ENCODE peak calls at places on chromosome 11, in ten cellular contexts. S is bronchial epithelial cell, W is RWPE2, V is dorsolateral prefrontal cortex, E is A549, R is BJ, P is spleen, O is mammary epithelial cell, L is cardiac muscle cell, A is Peyer's patch. G is an unnamed sample.

GRCh38 chr11:102451693-102452460 is 688 bp downstream of the TMEM123 start:
- DNase-seq in S (peak), W (peak), V (peak), E (peak), R (no peak), P (peak), O (peak), L (peak), A (peak), G (peak)

GRCh38 chr11:71342951-71343827 is 90.8 kb upstream of the SHANK2 start:
- DNase-seq in S (peak), W (no peak), V (peak), E (peak), R (no peak), P (peak), O (peak), L (peak), A (peak), G (no peak)

GRCh38 chr11:34680918-34681554 is 60.1 kb downstream of the EHF start:
- DNase-seq in S (peak), W (no peak), V (no peak), E (peak), R (peak), P (no peak), O (peak), L (no peak), A (no peak), G (peak)

GRCh38 chr11:66004186-66004585 is 1.9 kb downstream of the BANF1 start:
- DNase-seq in S (no peak), W (no peak), V (no peak), E (no peak), R (no peak), P (no peak), O (no peak), L (no peak), A (no peak), G (no peak)

GRCh38 chr11:31940396-31941037 is 129.4 kb upstream of the PAX6 start:
- DNase-seq in S (no peak), W (no peak), V (no peak), E (no peak), R (no peak), P (no peak), O (no peak), L (no peak), A (no peak), G (no peak)

GRCh38 chr11:78493413-78493975 is 75.9 kb upstream of the GAB2 start:
- DNase-seq in S (no peak), W (no peak), V (no peak), E (no peak), R (no peak), P (no peak), O (no peak), L (no peak), A (no peak), G (no peak)

GRCh38 chr11:108916290-108916689 is 251.4 kb downstream of the DDX10 start:
- DNase-seq in S (peak), W (no peak), V (no peak), E (no peak), R (no peak), P (no peak), O (no peak), L (no peak), A (no peak), G (no peak)

GRCh38 chr11:114610550-114610949 is 15.0 kb upstream of the NXPE4 start:
- DNase-seq in S (no peak), W (no peak), V (no peak), E (no peak), R (no peak), P (no peak), O (no peak), L (no peak), A (no peak), G (no peak)

GRCh38 chr11:10263929-10264328 is 30.1 kb downstream of the SBF2 start:
- DNase-seq in S (peak), W (no peak), V (no peak), E (no peak), R (peak), P (no peak), O (peak), L (no peak), A (no peak), G (no peak)

GRCh38 chr11:123159146-123159857 is 35.7 kb downstream of the CLMP start:
- DNase-seq in S (peak), W (no peak), V (no peak), E (peak), R (no peak), P (no peak), O (peak), L (no peak), A (no peak), G (no peak)

GRCh38 chr11:108218912-108219783 is 3.3 kb downstream of the NPAT start:
- DNase-seq in S (no peak), W (no peak), V (no peak), E (no peak), R (no peak), P (no peak), O (no peak), L (no peak), A (no peak), G (no peak)

GRCh38 chr11:40029406-40029805 is 1430.0 kb downstream of the LRRC4C start:
- DNase-seq in S (no peak), W (no peak), V (no peak), E (no peak), R (no peak), P (no peak), O (no peak), L (no peak), A (no peak), G (no peak)

GRCh38 chr11:31531293-31531692 is 21.7 kb downstream of the ELP4 start:
- DNase-seq in S (no peak), W (no peak), V (no peak), E (no peak), R (no peak), P (no peak), O (no peak), L (no peak), A (no peak), G (no peak)

GRCh38 chr11:65932558-65932919 is 12.7 kb upstream of the TSGA10IP start:
- DNase-seq in S (no peak), W (no peak), V (no peak), E (peak), R (no peak), P (no peak), O (no peak), L (peak), A (no peak), G (no peak)

GRCh38 chr11:64898541-64898940 is 18.5 kb downstream of the ATG2A start:
- DNase-seq in S (no peak), W (no peak), V (no peak), E (no peak), R (no peak), P (no peak), O (no peak), L (no peak), A (no peak), G (no peak)

GRCh38 chr11:126537492-126537891 is 182.0 kb downstream of the ST3GAL4 start:
- DNase-seq in S (no peak), W (no peak), V (no peak), E (no peak), R (no peak), P (no peak), O (no peak), L (no peak), A (no peak), G (no peak)

GRCh38 chr11:110425751-110426545 is 3.8 kb upstream of the FDX1 start:
- DNase-seq in S (peak), W (no peak), V (no peak), E (no peak), R (peak), P (no peak), O (no peak), L (no peak), A (no peak), G (no peak)

GRCh38 chr11:9016916-9017642 is 13.3 kb upstream of the NRIP3 start:
- DNase-seq in S (no peak), W (no peak), V (no peak), E (no peak), R (no peak), P (no peak), O (no peak), L (no peak), A (no peak), G (no peak)

GRCh38 chr11:2387266-2387982 is 10.3 kb downstream of the CD81 start:
- DNase-seq in S (no peak), W (no peak), V (peak), E (no peak), R (no peak), P (no peak), O (no peak), L (no peak), A (no peak), G (no peak)

GRCh38 chr11:78080818-78081495 is 1.3 kb upstream of the NDUFC2 start:
- DNase-seq in S (no peak), W (no peak), V (no peak), E (no peak), R (peak), P (no peak), O (peak), L (no peak), A (no peak), G (no peak)

GRCh38 chr11:19350093-19350665 is 109.4 kb upstream of the E2F8 start:
- DNase-seq in S (no peak), W (no peak), V (no peak), E (no peak), R (no peak), P (no peak), O (no peak), L (no peak), A (no peak), G (no peak)

GRCh38 chr11:100515087-100515486 is 172.0 kb upstream of the ARHGAP42 start:
- DNase-seq in S (peak), W (no peak), V (no peak), E (peak), R (peak), P (no peak), O (peak), L (peak), A (no peak), G (peak)

GRCh38 chr11:95465887-95466286 is 234.9 kb upstream of the SESN3 start:
- DNase-seq in S (no peak), W (no peak), V (no peak), E (no peak), R (no peak), P (no peak), O (no peak), L (no peak), A (no peak), G (no peak)

GRCh38 chr11:68012843-68013610 is 2.9 kb downstream of the ALDH3B1 start:
- DNase-seq in S (peak), W (peak), V (no peak), E (peak), R (peak), P (no peak), O (peak), L (no peak), A (no peak), G (peak)

DNA sequence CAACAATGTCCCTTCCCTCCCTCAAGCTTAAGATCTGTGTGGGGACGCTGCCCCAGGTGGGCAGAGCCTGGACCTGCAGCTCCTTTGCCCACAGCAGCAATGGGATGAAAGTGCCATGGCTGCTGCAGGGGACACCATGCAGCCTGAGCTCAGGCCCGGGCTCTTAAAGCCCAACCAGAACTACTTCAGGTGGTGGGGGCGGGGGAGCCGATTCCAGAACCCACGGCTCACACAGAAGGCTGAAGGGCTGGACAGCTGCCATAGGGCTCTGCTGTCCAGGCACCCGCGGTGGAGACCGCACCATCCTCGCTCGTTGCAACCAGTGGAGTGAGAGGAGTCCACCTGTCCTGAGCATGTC is 12.5 kb downstream of the CHID1 start:
- DNase-seq in S (no peak), W (no peak), V (no peak), E (peak), R (no peak), P (no peak), O (no peak), L (peak), A (no peak), G (no peak)
- TF ChIP-seq CTCF in S (peak), W (peak), V (peak), E (no peak), R (peak), P (no peak), O (peak), L (peak), A (no peak), G (peak)

GRCh38 chr11:70078095-70078795 is at the start of gene ANO1:
- DNase-seq in S (no peak), W (peak), V (no peak), E (no peak), R (no peak), P (peak), O (no peak), L (peak), A (no peak), G (no peak)
- H3K4me3 ChIP-seq in S (peak), W (peak), V (peak), E (peak), R (no peak), P (no peak), O (peak), L (peak), A (no peak), G (no peak)

GRCh38 chr11:81963018-81963417 is 770.6 kb downstream of the FAM181B start:
- DNase-seq in S (peak), W (no peak), V (no peak), E (peak), R (no peak), P (no peak), O (no peak), L (no peak), A (no peak), G (no peak)
- TF ChIP-seq CTCF in S (peak), W (peak), V (no peak), E (no peak), R (no peak), P (peak), O (peak), L (peak), A (no peak), G (peak)

GRCh38 chr11:115659061-115659963 is 155.1 kb upstream of the CADM1 start:
- DNase-seq in S (peak), W (no peak), V (no peak), E (no peak), R (no peak), P (no peak), O (peak), L (peak), A (no peak), G (no peak)
- H3K4me3 ChIP-seq in S (peak), W (no peak), V (peak), E (no peak), R (peak), P (peak), O (peak), L (peak), A (no peak), G (peak)

GRCh38 chr11:11555228-11555627 is 66.6 kb downstream of the GALNT18 start:
- DNase-seq in S (no peak), W (no peak), V (peak), E (no peak), R (no peak), P (no peak), O (no peak), L (peak), A (no peak), G (peak)

GRCh38 chr11:11558826-11559225 is 63.0 kb downstream of the GALNT18 start:
- DNase-seq in S (peak), W (no peak), V (no peak), E (no peak), R (no peak), P (no peak), O (no peak), L (no peak), A (no peak), G (peak)

GRCh38 chr11:11563193-11563592 is 58.6 kb downstream of the GALNT18 start:
- DNase-seq in S (no peak), W (no peak), V (no peak), E (no peak), R (no peak), P (no peak), O (no peak), L (peak), A (no peak), G (no peak)

GRCh38 chr11:11553595-11553994 is 68.2 kb downstream of the GALNT18 start:
- DNase-seq in S (no peak), W (no peak), V (no peak), E (no peak), R (no peak), P (no peak), O (no peak), L (no peak), A (no peak), G (no peak)

DNA sequence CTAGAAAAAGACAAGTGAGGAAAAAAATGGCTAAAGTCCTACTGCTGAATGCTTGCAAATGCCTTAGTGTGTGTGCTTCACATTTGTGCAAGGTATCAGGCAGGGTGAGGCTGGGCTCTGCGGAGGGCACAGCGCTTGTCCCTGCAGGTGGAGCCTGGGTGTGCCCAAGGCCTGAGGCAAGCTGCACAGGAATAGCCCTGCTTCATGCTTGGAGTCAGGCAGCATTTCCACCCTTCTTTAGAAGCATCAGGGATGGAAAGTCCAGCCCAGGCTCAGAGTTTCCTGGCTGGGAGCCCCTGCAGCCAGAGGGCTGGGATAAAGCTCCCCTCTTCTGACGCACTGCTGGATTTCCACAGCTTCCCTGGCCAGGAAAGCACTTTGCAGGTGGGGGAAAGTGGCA is 63.5 kb downstream of the GALNT18 start:
- DNase-seq in S (peak), W (no peak), V (no peak), E (no peak), R (no peak), P (no peak), O (peak), L (no peak), A (no peak), G (no peak)
- TF ChIP-seq CTCF in S (peak), W (no peak), V (no peak), E (no peak), R (no peak), P (no peak), O (no peak), L (no peak), A (no peak), G (no peak)

DNA sequence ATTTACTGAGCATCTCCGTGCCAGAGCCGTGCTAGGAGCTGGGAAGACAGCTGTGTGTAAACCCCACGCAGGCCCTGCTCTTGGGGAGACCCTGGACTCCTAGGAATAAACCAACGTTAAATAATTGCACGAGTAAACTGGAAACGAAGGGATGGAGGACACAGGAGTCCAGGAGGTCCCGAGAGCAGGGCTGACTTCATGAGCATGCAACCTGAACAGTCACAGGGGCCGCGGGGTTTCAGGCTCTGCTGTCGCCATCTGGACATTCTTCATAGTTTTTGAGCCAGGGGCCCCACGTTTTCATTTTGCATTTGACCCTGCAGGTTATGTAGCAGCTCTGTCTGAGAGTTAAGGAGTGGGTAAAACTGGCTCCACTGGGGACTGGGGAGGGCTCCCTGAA is 63.0 kb downstream of the PRDM11 start:
- DNase-seq in S (no peak), W (no peak), V (no peak), E (no peak), R (no peak), P (no peak), O (no peak), L (no peak), A (no peak), G (no peak)
- H3K4me3 ChIP-seq in S (no peak), W (no peak), V (peak), E (no peak), R (no peak), P (no peak), O (no peak), L (no peak), A (no peak), G (no peak)